ENCODE peak calls at places on chromosomes 16 and 17, in four cellular contexts. One of them, this sample, is unnamed.

GRCh38 chr17:43410557-43411368 is 12.0 kb downstream of the ARL4D start:
- DNase-seq in tibial nerve: no peak
- DNase-seq in cardiac fibroblast: no peak
- DNase-seq in B cell: no peak
- DNase-seq in this sample: no peak

GRCh38 chr16:31243734-31244670 is 15.8 kb upstream of the ITGAM start:
- DNase-seq in tibial nerve: no peak
- DNase-seq in cardiac fibroblast: no peak
- DNase-seq in B cell: peak; percentile 74
- DNase-seq in this sample: peak; percentile 42

GRCh38 chr17:40530988-40531971 is 29.9 kb upstream of the TNS4 start:
- DNase-seq in tibial nerve: no peak
- DNase-seq in cardiac fibroblast: no peak
- DNase-seq in B cell: peak; percentile 76
- DNase-seq in this sample: peak; percentile 62

GRCh38 chr17:32486701-32487459 is at the start of gene CDK5R1:
- DNase-seq in tibial nerve: no peak
- DNase-seq in cardiac fibroblast: peak; percentile 65
- DNase-seq in B cell: peak; percentile 89
- DNase-seq in this sample: peak; percentile 91

GRCh38 chr17:78883533-78884131 is 19.4 kb downstream of the CEP295NL start:
- DNase-seq in tibial nerve: peak; percentile 86
- DNase-seq in cardiac fibroblast: peak; percentile 96
- DNase-seq in B cell: peak; percentile 26
- DNase-seq in this sample: no peak

GRCh38 chr17:47719411-47720152 is 13.5 kb upstream of the TBX21 start:
- DNase-seq in tibial nerve: no peak
- DNase-seq in cardiac fibroblast: peak; percentile 66
- DNase-seq in B cell: no peak
- DNase-seq in this sample: no peak

GRCh38 chr17:42750730-42751356 is 6.0 kb upstream of the EZH1 start:
- DNase-seq in tibial nerve: no peak
- DNase-seq in cardiac fibroblast: no peak
- DNase-seq in B cell: no peak
- DNase-seq in this sample: no peak

GRCh38 chr16:24203675-24204074 is 52.5 kb upstream of the CACNG3 start:
- DNase-seq in tibial nerve: no peak
- DNase-seq in cardiac fibroblast: no peak
- DNase-seq in B cell: no peak
- DNase-seq in this sample: no peak

GRCh38 chr17:82127704-82128103 is 29.7 kb upstream of the FASN start:
- DNase-seq in tibial nerve: no peak
- DNase-seq in cardiac fibroblast: no peak
- DNase-seq in B cell: no peak
- DNase-seq in this sample: no peak

GRCh38 chr16:8355714-8356113 is 234.6 kb downstream of the TMEM114 start:
- DNase-seq in tibial nerve: no peak
- DNase-seq in cardiac fibroblast: no peak
- DNase-seq in B cell: no peak
- DNase-seq in this sample: no peak

GRCh38 chr17:42520540-42520951 is 15.5 kb upstream of the NAGLU start:
- DNase-seq in tibial nerve: no peak
- DNase-seq in cardiac fibroblast: no peak
- DNase-seq in B cell: no peak
- DNase-seq in this sample: no peak

GRCh38 chr17:67441052-67441738 is 64.1 kb downstream of the PITPNC1 start:
- DNase-seq in tibial nerve: no peak
- DNase-seq in cardiac fibroblast: peak; percentile 86
- DNase-seq in B cell: peak; percentile 4
- DNase-seq in this sample: no peak

GRCh38 chr16:3520398-3520797 is 19.6 kb downstream of the CLUAP1 start:
- DNase-seq in tibial nerve: no peak
- DNase-seq in cardiac fibroblast: no peak
- DNase-seq in B cell: no peak
- DNase-seq in this sample: no peak

GRCh38 chr17:4488989-4489595 is 9.6 kb upstream of the SPNS2 start:
- DNase-seq in tibial nerve: no peak
- DNase-seq in cardiac fibroblast: no peak
- DNase-seq in B cell: no peak
- DNase-seq in this sample: no peak

GRCh38 chr16:30350134-30350871 is 4.8 kb downstream of the CD2BP2 start:
- DNase-seq in tibial nerve: no peak
- DNase-seq in cardiac fibroblast: no peak
- DNase-seq in B cell: no peak
- DNase-seq in this sample: peak; percentile 85

GRCh38 chr17:47837401-47838039 is 3.6 kb downstream of the SCRN2 start:
- DNase-seq in tibial nerve: no peak
- DNase-seq in cardiac fibroblast: no peak
- DNase-seq in B cell: no peak
- DNase-seq in this sample: no peak

GRCh38 chr16:22296225-22297113 is 740 bp upstream of the POLR3E start:
- DNase-seq in tibial nerve: no peak
- DNase-seq in cardiac fibroblast: peak; percentile 29
- DNase-seq in B cell: no peak
- DNase-seq in this sample: no peak

GRCh38 chr17:77814091-77814772 is 144.3 kb upstream of the TNRC6C start:
- DNase-seq in tibial nerve: no peak
- DNase-seq in cardiac fibroblast: no peak
- DNase-seq in B cell: no peak
- DNase-seq in this sample: no peak

GRCh38 chr17:41775394-41776226 is 10.9 kb downstream of the JUP start:
- DNase-seq in tibial nerve: no peak
- DNase-seq in cardiac fibroblast: peak; percentile 36
- DNase-seq in B cell: no peak
- DNase-seq in this sample: no peak

GRCh38 chr17:78127240-78127887 is 1.2 kb downstream of the TMC6 start:
- DNase-seq in tibial nerve: peak; percentile 30
- DNase-seq in cardiac fibroblast: no peak
- DNase-seq in B cell: peak; percentile 71
- DNase-seq in this sample: peak; percentile 72

GRCh38 chr16:87445486-87445885 is 47.3 kb downstream of the ZCCHC14 start:
- DNase-seq in tibial nerve: no peak
- DNase-seq in cardiac fibroblast: no peak
- DNase-seq in B cell: no peak
- DNase-seq in this sample: no peak

GRCh38 chr17:3925684-3926537 is 9.6 kb upstream of the P2RX1 start:
- DNase-seq in tibial nerve: no peak
- DNase-seq in cardiac fibroblast: no peak
- DNase-seq in B cell: no peak
- DNase-seq in this sample: no peak

GRCh38 chr17:4622375-4622774 is 19.1 kb downstream of the ALOX15 start:
- DNase-seq in tibial nerve: no peak
- DNase-seq in cardiac fibroblast: no peak
- DNase-seq in B cell: no peak
- DNase-seq in this sample: no peak

GRCh38 chr16:66588981-66589713 is 9.9 kb downstream of the CMTM2 start:
- DNase-seq in tibial nerve: peak; percentile 36
- DNase-seq in cardiac fibroblast: peak; percentile 43
- DNase-seq in B cell: peak; percentile 72
- DNase-seq in this sample: peak; percentile 79
- TF ChIP-seq CTCF in tibial nerve: peak; percentile 46
- TF ChIP-seq CTCF in cardiac fibroblast: peak; percentile 77
- TF ChIP-seq CTCF in B cell: peak; percentile 83
- TF ChIP-seq CTCF in this sample: peak; percentile 94

DNA sequence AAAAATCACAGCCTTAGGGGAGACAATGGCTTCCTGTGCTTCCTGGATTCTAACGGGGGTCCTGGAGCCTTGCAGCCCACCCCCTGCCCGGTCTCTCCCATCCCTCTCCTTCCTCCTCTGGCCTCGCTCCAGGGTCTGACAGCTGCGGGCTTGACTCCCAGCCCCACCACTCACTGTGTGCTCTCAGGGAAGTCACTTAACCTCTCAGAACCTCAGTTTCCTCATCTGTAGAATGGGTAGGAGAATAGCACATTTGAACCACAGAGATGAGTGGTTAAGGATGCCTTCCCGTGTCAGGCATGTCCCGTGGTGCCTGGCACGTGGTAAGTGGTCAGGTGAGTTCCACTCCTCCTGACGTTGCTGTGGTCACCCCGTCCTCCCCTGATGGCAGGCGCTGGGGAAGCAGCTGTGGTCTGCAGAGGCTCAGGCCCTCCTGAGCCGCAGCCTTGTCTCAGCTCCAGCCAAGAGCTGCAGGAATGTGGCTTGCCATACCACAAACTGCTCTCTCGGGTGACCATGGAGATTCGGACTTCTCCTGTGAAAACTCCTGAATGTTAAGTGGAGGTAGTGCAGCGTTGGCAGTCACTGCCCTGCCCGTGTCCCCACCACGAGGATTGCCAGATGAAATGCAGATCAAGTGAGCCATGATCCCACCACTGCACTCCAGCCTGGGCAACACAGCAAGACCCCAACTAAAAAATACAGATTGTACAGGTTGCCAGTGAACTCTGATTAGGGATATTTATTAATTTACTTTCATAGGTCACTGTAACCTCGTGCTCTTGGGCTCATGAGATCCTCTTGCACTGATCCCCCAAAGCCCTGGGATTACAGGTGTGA is 85.7 kb downstream of the NT5M start:
- DNase-seq in tibial nerve: no peak
- DNase-seq in cardiac fibroblast: no peak
- DNase-seq in B cell: no peak
- DNase-seq in this sample: no peak
- TF ChIP-seq CTCF in tibial nerve: no peak
- TF ChIP-seq CTCF in cardiac fibroblast: no peak
- TF ChIP-seq CTCF in B cell: no peak
- TF ChIP-seq CTCF in this sample: no peak

DNA sequence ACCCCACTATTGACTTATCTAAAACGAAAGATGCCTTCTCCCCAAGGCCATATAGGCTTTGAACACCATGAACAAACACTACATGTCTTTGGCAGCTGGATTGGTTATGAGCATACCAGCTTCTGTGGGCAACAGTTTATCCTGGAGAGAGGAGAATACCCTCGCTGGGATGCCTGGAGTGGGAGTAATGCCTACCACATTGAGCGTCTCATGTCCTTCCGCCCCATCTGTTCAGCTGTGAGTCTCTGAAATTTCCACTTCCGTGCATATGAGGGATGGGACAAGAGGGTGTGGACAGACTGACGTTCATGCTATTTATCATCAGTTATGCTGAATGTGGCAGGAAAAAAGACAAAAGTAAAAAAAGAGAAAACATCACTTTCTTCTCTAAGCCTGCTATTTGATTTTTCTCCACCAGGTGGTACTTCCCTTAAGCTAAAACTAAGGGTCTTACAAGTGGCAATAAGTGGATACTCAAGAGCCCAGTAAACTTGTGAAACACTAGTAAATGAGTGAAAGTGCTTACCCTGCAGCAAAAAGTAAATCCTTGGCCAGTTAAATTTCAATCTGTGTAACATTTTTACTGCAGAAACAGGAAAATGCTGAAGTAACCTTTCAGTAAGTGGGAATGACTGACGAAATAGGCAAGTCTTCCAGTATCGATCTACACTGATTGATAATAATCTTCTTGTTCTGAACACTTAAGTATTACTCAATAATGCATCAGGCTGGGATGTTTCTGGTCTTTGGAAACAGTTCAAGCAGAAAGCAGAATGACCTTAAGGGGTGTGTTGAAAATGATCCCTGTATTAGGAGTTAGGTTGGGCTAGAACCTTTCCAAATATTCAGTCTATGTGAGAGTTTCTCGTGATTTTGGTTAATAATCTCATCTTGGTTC is 5.6 kb downstream of the CRYBA1 start:
- DNase-seq in tibial nerve: no peak
- DNase-seq in cardiac fibroblast: peak; percentile 58
- DNase-seq in B cell: peak; percentile 22
- DNase-seq in this sample: peak; percentile 42
- TF ChIP-seq CTCF in tibial nerve: no peak
- TF ChIP-seq CTCF in cardiac fibroblast: peak; percentile 49
- TF ChIP-seq CTCF in B cell: peak; percentile 66
- TF ChIP-seq CTCF in this sample: peak; percentile 16

DNA sequence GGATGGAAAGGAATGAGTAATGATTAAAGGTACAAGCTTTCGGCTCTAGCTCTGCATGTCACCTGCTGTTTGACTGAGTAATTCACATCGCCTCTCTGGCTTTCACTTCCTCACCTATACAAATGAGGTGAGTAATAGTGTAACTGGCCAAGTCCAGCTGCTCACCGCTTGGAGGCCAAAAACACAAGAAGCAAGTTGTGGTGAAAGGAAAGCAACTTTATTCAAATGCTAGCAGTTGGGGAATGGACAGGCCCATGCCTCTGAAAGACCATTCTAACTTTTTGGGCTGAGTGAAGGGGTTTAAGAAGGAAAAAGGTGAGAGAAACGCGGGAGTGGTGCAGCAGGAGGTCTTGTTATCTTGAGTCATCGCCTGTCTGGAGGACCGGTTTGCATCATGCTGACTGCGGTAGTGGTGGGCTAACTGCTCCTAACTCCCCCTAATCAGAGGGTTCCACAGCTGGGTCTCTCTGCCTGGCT is 45.7 kb upstream of the CSNK2A2 start:
- DNase-seq in tibial nerve: no peak
- DNase-seq in cardiac fibroblast: no peak
- DNase-seq in B cell: peak; percentile 69
- DNase-seq in this sample: peak; percentile 69
- TF ChIP-seq CTCF in tibial nerve: no peak
- TF ChIP-seq CTCF in cardiac fibroblast: no peak
- TF ChIP-seq CTCF in B cell: peak; percentile 22
- TF ChIP-seq CTCF in this sample: peak; percentile 16

GRCh38 chr17:76246080-76247066 is 6.1 kb upstream of the RNF157 start:
- DNase-seq in tibial nerve: no peak
- DNase-seq in cardiac fibroblast: no peak
- DNase-seq in B cell: no peak
- DNase-seq in this sample: peak; percentile 87

GRCh38 chr17:76250141-76250540 is 9.8 kb upstream of the RNF157 start:
- DNase-seq in tibial nerve: no peak
- DNase-seq in cardiac fibroblast: no peak
- DNase-seq in B cell: no peak
- DNase-seq in this sample: no peak

GRCh38 chr17:76251478-76252039 is 11.3 kb upstream of the RNF157 start:
- DNase-seq in tibial nerve: no peak
- DNase-seq in cardiac fibroblast: no peak
- DNase-seq in B cell: no peak
- DNase-seq in this sample: no peak

GRCh38 chr17:76247304-76247703 is 7.0 kb upstream of the RNF157 start:
- DNase-seq in tibial nerve: no peak
- DNase-seq in cardiac fibroblast: no peak
- DNase-seq in B cell: no peak
- DNase-seq in this sample: no peak

GRCh38 chr17:76248013-76248782 is 7.9 kb upstream of the RNF157 start:
- DNase-seq in tibial nerve: no peak
- DNase-seq in cardiac fibroblast: no peak
- DNase-seq in B cell: no peak
- DNase-seq in this sample: no peak
- TF ChIP-seq CTCF in tibial nerve: no peak
- TF ChIP-seq CTCF in cardiac fibroblast: peak; percentile 24
- TF ChIP-seq CTCF in B cell: no peak
- TF ChIP-seq CTCF in this sample: no peak